ENCODE peak calls at places on chromosomes 7 and 10, in four cellular contexts. One of them, this sample, is unnamed.
A peak's percentile ranks its signal among the peaks of the same experiment; 100 is the strongest.

GRCh38 chr7:23349484-23350157 is 50.5 kb downstream of the MALSU1 start:
- DNase-seq in astrocyte of the spinal cord: peak; percentile 77
- DNase-seq in stimulated activated CD8-positive, alpha-beta memory T cell treated with anti-CD3 and anti-CD28 coated beads, Interleukin-7, amount 100 ng/mL, for 1 hour: no peak
- DNase-seq in hepatocyte: no peak
- DNase-seq in this sample: no peak

GRCh38 chr10:33127622-33128021 is 169.6 kb upstream of the ITGB1 start:
- DNase-seq in astrocyte of the spinal cord: no peak
- DNase-seq in stimulated activated CD8-positive, alpha-beta memory T cell treated with anti-CD3 and anti-CD28 coated beads, Interleukin-7, amount 100 ng/mL, for 1 hour: no peak
- DNase-seq in hepatocyte: no peak
- DNase-seq in this sample: no peak

GRCh38 chr7:131723926-131724325 is 167.5 kb upstream of the PODXL start:
- DNase-seq in astrocyte of the spinal cord: no peak
- DNase-seq in stimulated activated CD8-positive, alpha-beta memory T cell treated with anti-CD3 and anti-CD28 coated beads, Interleukin-7, amount 100 ng/mL, for 1 hour: no peak
- DNase-seq in hepatocyte: peak; percentile 40
- DNase-seq in this sample: no peak

GRCh38 chr7:105752671-105753275 is 123.6 kb downstream of the ATXN7L1 start:
- DNase-seq in astrocyte of the spinal cord: no peak
- DNase-seq in stimulated activated CD8-positive, alpha-beta memory T cell treated with anti-CD3 and anti-CD28 coated beads, Interleukin-7, amount 100 ng/mL, for 1 hour: no peak
- DNase-seq in hepatocyte: no peak
- DNase-seq in this sample: no peak

GRCh38 chr10:79148452-79149344 is 79.9 kb downstream of the ZMIZ1 start:
- DNase-seq in astrocyte of the spinal cord: peak; percentile 50
- DNase-seq in stimulated activated CD8-positive, alpha-beta memory T cell treated with anti-CD3 and anti-CD28 coated beads, Interleukin-7, amount 100 ng/mL, for 1 hour: no peak
- DNase-seq in hepatocyte: peak; percentile 46
- DNase-seq in this sample: no peak

GRCh38 chr10:86413046-86413728 is 46.6 kb upstream of the GRID1 start:
- DNase-seq in astrocyte of the spinal cord: peak; percentile 44
- DNase-seq in stimulated activated CD8-positive, alpha-beta memory T cell treated with anti-CD3 and anti-CD28 coated beads, Interleukin-7, amount 100 ng/mL, for 1 hour: no peak
- DNase-seq in hepatocyte: no peak
- DNase-seq in this sample: no peak

GRCh38 chr10:15515207-15515606 is 144.1 kb upstream of the FAM171A1 start:
- DNase-seq in astrocyte of the spinal cord: no peak
- DNase-seq in stimulated activated CD8-positive, alpha-beta memory T cell treated with anti-CD3 and anti-CD28 coated beads, Interleukin-7, amount 100 ng/mL, for 1 hour: no peak
- DNase-seq in hepatocyte: peak; percentile 27
- DNase-seq in this sample: no peak

GRCh38 chr7:4715385-4715770 is 33.3 kb downstream of the FOXK1 start:
- DNase-seq in astrocyte of the spinal cord: peak; percentile 86
- DNase-seq in stimulated activated CD8-positive, alpha-beta memory T cell treated with anti-CD3 and anti-CD28 coated beads, Interleukin-7, amount 100 ng/mL, for 1 hour: no peak
- DNase-seq in hepatocyte: no peak
- DNase-seq in this sample: no peak

GRCh38 chr7:55178863-55179773 is 160.3 kb downstream of the EGFR start:
- DNase-seq in astrocyte of the spinal cord: no peak
- DNase-seq in stimulated activated CD8-positive, alpha-beta memory T cell treated with anti-CD3 and anti-CD28 coated beads, Interleukin-7, amount 100 ng/mL, for 1 hour: no peak
- DNase-seq in hepatocyte: peak; percentile 41
- DNase-seq in this sample: no peak

This sample was measured in activated T-helper 1 cell treated with Interleukin-2 at 50 U/mL for 16 hours.